ENCODE peak calls at places on chromosome 4, in eight cellular contexts. One of them, this sample, is unnamed. For H3K4me1, the result is how much of the 10 kb centered on the place peaks cover.

GRCh38 chr4:24394041-24394440 is 190.3 kb downstream of the DHX15 start:
- DNase-seq in neuronal stem cell: no peak
- DNase-seq in CD8-positive, alpha-beta memory T cell: no peak
- DNase-seq in esophagus squamous epithelium: no peak
- DNase-seq in left ventricle myocardium inferior: no peak
- DNase-seq in psoas muscle: no peak
- DNase-seq in iPS DF 6.9: no peak
- DNase-seq in sigmoid colon: no peak
- DNase-seq in this sample: no peak

GRCh38 chr4:139015948-139016451 is 419 bp downstream of the NOCT start:
- DNase-seq in left ventricle myocardium inferior: peak
- DNase-seq in psoas muscle: no peak
- DNase-seq in neuronal stem cell: no peak
- DNase-seq in esophagus squamous epithelium: no peak
- DNase-seq in CD8-positive, alpha-beta memory T cell: peak
- DNase-seq in sigmoid colon: no peak
- DNase-seq in iPS DF 6.9: no peak
- DNase-seq in this sample: peak

GRCh38 chr4:845836-846251 is 19.9 kb upstream of the CPLX1 start:
- DNase-seq in esophagus squamous epithelium: no peak
- DNase-seq in left ventricle myocardium inferior: no peak
- DNase-seq in CD8-positive, alpha-beta memory T cell: no peak
- DNase-seq in psoas muscle: peak
- DNase-seq in iPS DF 6.9: no peak
- DNase-seq in sigmoid colon: no peak
- DNase-seq in neuronal stem cell: no peak
- DNase-seq in this sample: no peak

GRCh38 chr4:24915121-24915922 is 2.5 kb upstream of the CCDC149 start:
- DNase-seq in neuronal stem cell: no peak
- DNase-seq in sigmoid colon: no peak
- DNase-seq in psoas muscle: no peak
- DNase-seq in CD8-positive, alpha-beta memory T cell: no peak
- DNase-seq in esophagus squamous epithelium: no peak
- DNase-seq in left ventricle myocardium inferior: no peak
- DNase-seq in iPS DF 6.9: no peak
- DNase-seq in this sample: peak

GRCh38 chr4:184745747-184746531 is 12.0 kb upstream of the CENPU start:
- DNase-seq in neuronal stem cell: peak
- DNase-seq in iPS DF 6.9: no peak
- DNase-seq in sigmoid colon: peak
- DNase-seq in esophagus squamous epithelium: no peak
- DNase-seq in psoas muscle: peak
- DNase-seq in CD8-positive, alpha-beta memory T cell: peak
- DNase-seq in left ventricle myocardium inferior: peak
- DNase-seq in this sample: peak

GRCh38 chr4:122948671-122949070 is 26.3 kb upstream of the NUDT6 start:
- DNase-seq in psoas muscle: no peak
- DNase-seq in CD8-positive, alpha-beta memory T cell: no peak
- DNase-seq in iPS DF 6.9: no peak
- DNase-seq in esophagus squamous epithelium: no peak
- DNase-seq in left ventricle myocardium inferior: no peak
- DNase-seq in neuronal stem cell: no peak
- DNase-seq in sigmoid colon: no peak
- DNase-seq in this sample: no peak

GRCh38 chr4:8478801-8479744 is 38.5 kb downstream of the TRMT44 start:
- DNase-seq in esophagus squamous epithelium: no peak
- DNase-seq in sigmoid colon: no peak
- DNase-seq in psoas muscle: no peak
- DNase-seq in left ventricle myocardium inferior: no peak
- DNase-seq in neuronal stem cell: no peak
- DNase-seq in CD8-positive, alpha-beta memory T cell: no peak
- DNase-seq in iPS DF 6.9: no peak
- DNase-seq in this sample: no peak

GRCh38 chr4:85824166-85824945 is 349.4 kb downstream of the ARHGAP24 start:
- DNase-seq in left ventricle myocardium inferior: no peak
- DNase-seq in iPS DF 6.9: no peak
- DNase-seq in sigmoid colon: no peak
- DNase-seq in CD8-positive, alpha-beta memory T cell: no peak
- DNase-seq in psoas muscle: no peak
- DNase-seq in esophagus squamous epithelium: no peak
- DNase-seq in neuronal stem cell: no peak
- DNase-seq in this sample: no peak

GRCh38 chr4:138507527-138507926 is 265.4 kb upstream of the SLC7A11 start:
- DNase-seq in psoas muscle: no peak
- DNase-seq in CD8-positive, alpha-beta memory T cell: no peak
- DNase-seq in left ventricle myocardium inferior: no peak
- DNase-seq in esophagus squamous epithelium: no peak
- DNase-seq in sigmoid colon: no peak
- DNase-seq in iPS DF 6.9: no peak
- DNase-seq in neuronal stem cell: no peak
- DNase-seq in this sample: no peak

GRCh38 chr4:83019794-83020497 is 9.3 kb upstream of the LIN54 start:
- DNase-seq in sigmoid colon: no peak
- DNase-seq in left ventricle myocardium inferior: no peak
- DNase-seq in CD8-positive, alpha-beta memory T cell: no peak
- DNase-seq in psoas muscle: no peak
- DNase-seq in esophagus squamous epithelium: no peak
- DNase-seq in neuronal stem cell: no peak
- DNase-seq in iPS DF 6.9: no peak
- DNase-seq in this sample: no peak

GRCh38 chr4:101555341-101555880 is 208.1 kb upstream of the PPP3CA start:
- DNase-seq in sigmoid colon: no peak
- DNase-seq in CD8-positive, alpha-beta memory T cell: no peak
- DNase-seq in esophagus squamous epithelium: no peak
- DNase-seq in psoas muscle: no peak
- DNase-seq in iPS DF 6.9: no peak
- DNase-seq in left ventricle myocardium inferior: no peak
- DNase-seq in neuronal stem cell: no peak
- DNase-seq in this sample: no peak

GRCh38 chr4:4507923-4508322 is 33.9 kb downstream of the STX18 start:
- DNase-seq in sigmoid colon: no peak
- DNase-seq in iPS DF 6.9: no peak
- DNase-seq in esophagus squamous epithelium: no peak
- DNase-seq in psoas muscle: no peak
- DNase-seq in left ventricle myocardium inferior: no peak
- DNase-seq in neuronal stem cell: no peak
- DNase-seq in CD8-positive, alpha-beta memory T cell: no peak
- DNase-seq in this sample: no peak

GRCh38 chr4:101140228-101140627 is 207.1 kb downstream of the PPP3CA start:
- DNase-seq in psoas muscle: no peak
- DNase-seq in esophagus squamous epithelium: no peak
- DNase-seq in iPS DF 6.9: no peak
- DNase-seq in CD8-positive, alpha-beta memory T cell: no peak
- DNase-seq in neuronal stem cell: no peak
- DNase-seq in left ventricle myocardium inferior: no peak
- DNase-seq in sigmoid colon: no peak
- DNase-seq in this sample: no peak

GRCh38 chr4:138062929-138063328 is 179.2 kb downstream of the SLC7A11 start:
- DNase-seq in sigmoid colon: no peak
- DNase-seq in CD8-positive, alpha-beta memory T cell: no peak
- DNase-seq in psoas muscle: no peak
- DNase-seq in iPS DF 6.9: no peak
- DNase-seq in esophagus squamous epithelium: no peak
- DNase-seq in neuronal stem cell: no peak
- DNase-seq in left ventricle myocardium inferior: no peak
- DNase-seq in this sample: no peak

GRCh38 chr4:169098969-169099685 is 89.1 kb upstream of the CBR4 start:
- DNase-seq in neuronal stem cell: no peak
- DNase-seq in psoas muscle: no peak
- DNase-seq in sigmoid colon: no peak
- DNase-seq in left ventricle myocardium inferior: no peak
- DNase-seq in iPS DF 6.9: no peak
- DNase-seq in esophagus squamous epithelium: no peak
- DNase-seq in CD8-positive, alpha-beta memory T cell: no peak
- DNase-seq in this sample: no peak

GRCh38 chr4:169102011-169102410 is 92.0 kb upstream of the CBR4 start:
- DNase-seq in CD8-positive, alpha-beta memory T cell: no peak
- DNase-seq in left ventricle myocardium inferior: no peak
- DNase-seq in neuronal stem cell: no peak
- DNase-seq in esophagus squamous epithelium: no peak
- DNase-seq in sigmoid colon: no peak
- DNase-seq in iPS DF 6.9: no peak
- DNase-seq in psoas muscle: no peak
- DNase-seq in this sample: no peak

GRCh38 chr4:169098054-169098896 is 88.2 kb upstream of the CBR4 start:
- DNase-seq in left ventricle myocardium inferior: no peak
- DNase-seq in esophagus squamous epithelium: no peak
- DNase-seq in neuronal stem cell: no peak
- DNase-seq in CD8-positive, alpha-beta memory T cell: no peak
- DNase-seq in sigmoid colon: no peak
- DNase-seq in psoas muscle: no peak
- DNase-seq in iPS DF 6.9: no peak
- DNase-seq in this sample: no peak

GRCh38 chr4:169099775-169100180 is 89.7 kb upstream of the CBR4 start:
- DNase-seq in iPS DF 6.9: no peak
- DNase-seq in neuronal stem cell: no peak
- DNase-seq in psoas muscle: no peak
- DNase-seq in sigmoid colon: peak
- DNase-seq in left ventricle myocardium inferior: no peak
- DNase-seq in CD8-positive, alpha-beta memory T cell: no peak
- DNase-seq in esophagus squamous epithelium: no peak
- DNase-seq in this sample: peak

GRCh38 chr4:169100656-169101055 is 90.6 kb upstream of the CBR4 start:
- DNase-seq in psoas muscle: no peak
- DNase-seq in left ventricle myocardium inferior: no peak
- DNase-seq in iPS DF 6.9: no peak
- DNase-seq in neuronal stem cell: peak
- DNase-seq in CD8-positive, alpha-beta memory T cell: no peak
- DNase-seq in esophagus squamous epithelium: no peak
- DNase-seq in sigmoid colon: no peak
- DNase-seq in this sample: no peak
- H3K4me1 ChIP-seq in psoas muscle: under half
- H3K4me1 ChIP-seq in left ventricle myocardium inferior: under half
- H3K4me1 ChIP-seq in iPS DF 6.9: under half
- H3K4me1 ChIP-seq in neuronal stem cell: under half
- H3K4me1 ChIP-seq in CD8-positive, alpha-beta memory T cell: under half
- H3K4me1 ChIP-seq in esophagus squamous epithelium: under half
- H3K4me1 ChIP-seq in sigmoid colon: under half
- H3K4me1 ChIP-seq in this sample: under half

GRCh38 chr4:173522160-173522873 is 7.7 kb downstream of the HAND2 start:
- DNase-seq in esophagus squamous epithelium: no peak
- DNase-seq in neuronal stem cell: no peak
- DNase-seq in left ventricle myocardium inferior: peak
- DNase-seq in iPS DF 6.9: no peak
- DNase-seq in sigmoid colon: peak
- DNase-seq in CD8-positive, alpha-beta memory T cell: no peak
- DNase-seq in psoas muscle: peak
- DNase-seq in this sample: peak
- H3K4me3 ChIP-seq in esophagus squamous epithelium: peak
- H3K4me3 ChIP-seq in neuronal stem cell: peak
- H3K4me3 ChIP-seq in left ventricle myocardium inferior: peak
- H3K4me3 ChIP-seq in iPS DF 6.9: peak
- H3K4me3 ChIP-seq in sigmoid colon: peak
- H3K4me3 ChIP-seq in CD8-positive, alpha-beta memory T cell: no peak
- H3K4me3 ChIP-seq in psoas muscle: peak
- H3K4me3 ChIP-seq in this sample: peak

GRCh38 chr4:118904418-118904817 is 15.8 kb downstream of the SYNPO2 start:
- DNase-seq in CD8-positive, alpha-beta memory T cell: no peak
- DNase-seq in esophagus squamous epithelium: no peak
- DNase-seq in psoas muscle: no peak
- DNase-seq in sigmoid colon: no peak
- DNase-seq in left ventricle myocardium inferior: no peak
- DNase-seq in iPS DF 6.9: no peak
- DNase-seq in neuronal stem cell: no peak
- DNase-seq in this sample: peak

GRCh38 chr4:118894034-118894433 is 5.4 kb downstream of the SYNPO2 start:
- DNase-seq in left ventricle myocardium inferior: no peak
- DNase-seq in neuronal stem cell: no peak
- DNase-seq in psoas muscle: no peak
- DNase-seq in iPS DF 6.9: no peak
- DNase-seq in sigmoid colon: no peak
- DNase-seq in esophagus squamous epithelium: no peak
- DNase-seq in CD8-positive, alpha-beta memory T cell: no peak
- DNase-seq in this sample: no peak

GRCh38 chr4:118898221-118898620 is 9.6 kb downstream of the SYNPO2 start:
- DNase-seq in sigmoid colon: no peak
- DNase-seq in psoas muscle: no peak
- DNase-seq in neuronal stem cell: no peak
- DNase-seq in left ventricle myocardium inferior: no peak
- DNase-seq in CD8-positive, alpha-beta memory T cell: no peak
- DNase-seq in esophagus squamous epithelium: no peak
- DNase-seq in iPS DF 6.9: no peak
- DNase-seq in this sample: no peak

DNA sequence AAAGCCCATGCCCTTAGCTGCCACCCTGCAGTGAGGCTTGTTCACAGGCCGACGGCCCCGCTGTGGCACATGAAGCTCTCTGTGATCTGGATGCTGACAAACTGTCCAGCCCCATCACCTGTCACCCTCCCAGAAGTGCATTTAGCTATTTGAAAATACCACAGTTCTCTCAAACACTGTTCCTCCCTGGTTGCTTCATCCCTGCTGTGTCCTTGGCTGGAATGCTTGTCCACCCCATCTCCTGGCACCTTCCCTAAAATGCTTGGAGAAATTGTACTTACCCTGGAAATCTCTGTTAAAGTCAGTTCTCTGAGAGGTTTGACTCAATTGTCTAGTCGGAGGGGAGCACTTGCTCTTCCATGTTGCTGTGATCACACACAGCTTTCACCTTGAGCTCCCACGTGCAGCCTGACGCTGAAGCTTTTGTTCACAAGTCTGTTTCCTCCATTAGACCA is 10.1 kb downstream of the SYNPO2 start:
- DNase-seq in iPS DF 6.9: no peak
- DNase-seq in left ventricle myocardium inferior: peak
- DNase-seq in sigmoid colon: peak
- DNase-seq in esophagus squamous epithelium: no peak
- DNase-seq in psoas muscle: peak
- DNase-seq in CD8-positive, alpha-beta memory T cell: no peak
- DNase-seq in neuronal stem cell: no peak
- DNase-seq in this sample: peak
- H3K4me1 ChIP-seq in iPS DF 6.9: under half
- H3K4me1 ChIP-seq in left ventricle myocardium inferior: half or more
- H3K4me1 ChIP-seq in sigmoid colon: half or more
- H3K4me1 ChIP-seq in esophagus squamous epithelium: under half
- H3K4me1 ChIP-seq in psoas muscle: under half
- H3K4me1 ChIP-seq in CD8-positive, alpha-beta memory T cell: under half
- H3K4me1 ChIP-seq in neuronal stem cell: under half
- H3K4me1 ChIP-seq in this sample: under half

GRCh38 chr4:5823542-5824211 is 69.2 kb downstream of the CRMP1 start:
- DNase-seq in psoas muscle: no peak
- DNase-seq in neuronal stem cell: no peak
- DNase-seq in left ventricle myocardium inferior: no peak
- DNase-seq in CD8-positive, alpha-beta memory T cell: no peak
- DNase-seq in sigmoid colon: no peak
- DNase-seq in iPS DF 6.9: no peak
- DNase-seq in esophagus squamous epithelium: no peak
- DNase-seq in this sample: no peak
- H3K4me3 ChIP-seq in psoas muscle: no peak
- H3K4me3 ChIP-seq in neuronal stem cell: no peak
- H3K4me3 ChIP-seq in left ventricle myocardium inferior: no peak
- H3K4me3 ChIP-seq in CD8-positive, alpha-beta memory T cell: no peak
- H3K4me3 ChIP-seq in sigmoid colon: no peak
- H3K4me3 ChIP-seq in iPS DF 6.9: no peak
- H3K4me3 ChIP-seq in esophagus squamous epithelium: no peak
- H3K4me3 ChIP-seq in this sample: no peak